ENCODE peak calls at places on chromosomes 11 and 22, in six cellular contexts. F is A172; P is amniotic stem cell; M is activated CD4-positive, CD25-positive, alpha-beta regulatory T cell treated with anti-CD3 and anti-CD28 coated beads, Interleukin-2, amount 50 U/mL, for 16 hours; L is stimulated activated CD4-positive, alpha-beta T cell treated with anti-CD3 and anti-CD28 coated beads, Interleukin-2, amount 100 ng/mL, for 48 hours; K is A549. I is an unnamed sample.

GRCh38 chr22:27494821-27495220 is 306.7 kb downstream of the MN1 start:
- DNase-seq in F (no peak), P (no peak), M (no peak), L (no peak), K (no peak), I (no peak)

GRCh38 chr11:91163619-91164451 is 941.0 kb upstream of the CHORDC1 start:
- DNase-seq in F (peak), P (no peak), M (no peak), L (no peak), K (peak), I (peak)

GRCh38 chr22:21015051-21016006 is at the start of gene P2RX6:
- DNase-seq in F (no peak), P (no peak), M (no peak), L (no peak), K (no peak), I (no peak)

GRCh38 chr11:104033134-104033533 is 3.3 kb upstream of the DDI1 start:
- DNase-seq in F (peak), P (no peak), M (no peak), L (no peak), K (peak), I (no peak)

GRCh38 chr11:69703711-69704507 is at the start of gene FGF19:
- DNase-seq in F (no peak), P (no peak), M (no peak), L (no peak), K (no peak), I (no peak)

GRCh38 chr11:134654161-134654915 is 242.3 kb upstream of the B3GAT1 start:
- DNase-seq in F (no peak), P (no peak), M (no peak), L (peak), K (no peak), I (no peak)

GRCh38 chr11:120324932-120325810 is at the start of gene TLCD5:
- DNase-seq in F (no peak), P (peak), M (no peak), L (peak), K (peak), I (no peak)

GRCh38 chr11:2464451-2465165 is 19.8 kb downstream of the KCNQ1 start:
- DNase-seq in F (no peak), P (no peak), M (no peak), L (no peak), K (no peak), I (no peak)

GRCh38 chr22:24571266-24571665 is 15.5 kb downstream of the SNRPD3 start:
- DNase-seq in F (no peak), P (no peak), M (no peak), L (no peak), K (no peak), I (no peak)

GRCh38 chr11:11798586-11799438 is 43.0 kb upstream of the USP47 start:
- DNase-seq in F (peak), P (peak), M (peak), L (peak), K (peak), I (no peak)

GRCh38 chr11:117936973-117937372 is 7.8 kb upstream of the TMPRSS13 start:
- DNase-seq in F (no peak), P (no peak), M (no peak), L (no peak), K (no peak), I (no peak)

GRCh38 chr22:20990184-20991180 is 8.4 kb downstream of the LZTR1 start:
- DNase-seq in F (no peak), P (no peak), M (no peak), L (no peak), K (no peak), I (no peak)

GRCh38 chr11:71548716-71549151 is 514 bp downstream of the KRTAP5-9 start:
- DNase-seq in F (no peak), P (no peak), M (no peak), L (no peak), K (no peak), I (no peak)

GRCh38 chr11:71070490-71071455 is 181.6 kb downstream of the SHANK2 start:
- DNase-seq in F (no peak), P (no peak), M (no peak), L (no peak), K (no peak), I (no peak)

GRCh38 chr11:71207996-71208774 is 44.2 kb downstream of the SHANK2 start:
- DNase-seq in F (no peak), P (no peak), M (no peak), L (no peak), K (no peak), I (no peak)

GRCh38 chr22:45290410-45290936 is 5.7 kb downstream of the UPK3A start:
- DNase-seq in F (no peak), P (no peak), M (no peak), L (no peak), K (peak), I (no peak)

GRCh38 chr11:129308241-129308865 is 67.3 kb upstream of the BARX2 start:
- DNase-seq in F (no peak), P (no peak), M (no peak), L (no peak), K (no peak), I (no peak)

GRCh38 chr11:64118871-64119495 is 46.9 kb downstream of the MACROD1 start:
- DNase-seq in F (no peak), P (no peak), M (no peak), L (no peak), K (no peak), I (no peak)

GRCh38 chr11:19913893-19914249 is 201.2 kb downstream of the NAV2 start:
- DNase-seq in F (no peak), P (no peak), M (no peak), L (no peak), K (no peak), I (no peak)

GRCh38 chr11:6152126-6152525 is 18.0 kb downstream of the OR52B2 start:
- DNase-seq in F (no peak), P (no peak), M (no peak), L (no peak), K (no peak), I (no peak)

GRCh38 chr11:57498540-57498939 is 17.0 kb downstream of the SLC43A1 start:
- DNase-seq in F (no peak), P (no peak), M (no peak), L (no peak), K (no peak), I (no peak)

GRCh38 chr22:38111941-38112355 is 1.5 kb upstream of the BAIAP2L2 start:
- DNase-seq in F (no peak), P (no peak), M (no peak), L (no peak), K (no peak), I (no peak)

GRCh38 chr11:16820324-16821092 is 82.1 kb downstream of the C11orf58 start:
- DNase-seq in F (peak), P (peak), M (peak), L (peak), K (peak), I (peak)

GRCh38 chr11:6204708-6205107 is 649 bp upstream of the C11orf42 start:
- DNase-seq in F (no peak), P (no peak), M (no peak), L (no peak), K (no peak), I (no peak)

GRCh38 chr11:15885913-15886698 is 470.2 kb downstream of the SOX6 start:
- DNase-seq in F (no peak), P (no peak), M (no peak), L (no peak), K (no peak), I (no peak)

GRCh38 chr22:30245181-30245984 is 1.2 kb downstream of the LIF start:
- DNase-seq in F (no peak), P (no peak), M (no peak), L (no peak), K (no peak), I (no peak)

GRCh38 chr22:19832476-19833108 is 22.1 kb downstream of the GNB1L start:
- DNase-seq in F (no peak), P (no peak), M (no peak), L (no peak), K (no peak), I (no peak)

GRCh38 chr11:130511765-130512164 is 63.3 kb downstream of the ADAMTS15 start:
- DNase-seq in F (no peak), P (no peak), M (no peak), L (no peak), K (no peak), I (no peak)

GRCh38 chr22:20155330-20156041 is 4.6 kb upstream of the CCDC188 start:
- DNase-seq in F (no peak), P (no peak), M (no peak), L (no peak), K (no peak), I (no peak)

GRCh38 chr11:115497303-115497702 is 6.9 kb downstream of the CADM1 start:
- DNase-seq in F (no peak), P (no peak), M (no peak), L (no peak), K (no peak), I (no peak)

GRCh38 chr11:19889531-19889930 is 176.9 kb downstream of the NAV2 start:
- DNase-seq in F (peak), P (no peak), M (no peak), L (no peak), K (no peak), I (no peak)

GRCh38 chr22:50317674-50318073 is 9.1 kb downstream of the DENND6B start:
- DNase-seq in F (no peak), P (no peak), M (no peak), L (no peak), K (no peak), I (no peak)

GRCh38 chr11:1049431-1049891 is 12.9 kb upstream of the MUC6 start:
- DNase-seq in F (no peak), P (no peak), M (no peak), L (no peak), K (no peak), I (no peak)

GRCh38 chr11:6968816-6969215 is 42.6 kb downstream of the ZNF215 start:
- DNase-seq in F (no peak), P (no peak), M (no peak), L (no peak), K (no peak), I (peak)

GRCh38 chr22:42962295-42963230 is 52.4 kb downstream of the PACSIN2 start:
- DNase-seq in F (no peak), P (no peak), M (no peak), L (no peak), K (peak), I (no peak)